ENCODE peak calls at places on chromosomes 7 and 10, in nine cellular contexts. One of them, this sample, is unnamed.
A peak's percentile ranks its signal among the peaks of the same experiment; 100 is the strongest.

GRCh38 chr7:126957443-126957842 is 295.3 kb downstream of the GRM8 start:
- DNase-seq in H4: no peak
- DNase-seq in right atrium auricular region: no peak
- DNase-seq in heart left ventricle: no peak
- DNase-seq in amniotic epithelial cell: no peak
- DNase-seq in AG09309: no peak
- DNase-seq in transverse colon: no peak
- DNase-seq in B cell: no peak
- DNase-seq in left lobe of liver: no peak
- DNase-seq in this sample: no peak

GRCh38 chr7:158366916-158367633 is 220.5 kb downstream of the PTPRN2 start:
- DNase-seq in right atrium auricular region: no peak
- DNase-seq in amniotic epithelial cell: no peak
- DNase-seq in H4: no peak
- DNase-seq in B cell: no peak
- DNase-seq in transverse colon: no peak
- DNase-seq in left lobe of liver: no peak
- DNase-seq in AG09309: no peak
- DNase-seq in heart left ventricle: no peak
- DNase-seq in this sample: no peak

GRCh38 chr7:22482476-22482875 is 17.5 kb downstream of the STEAP1B start:
- DNase-seq in B cell: no peak
- DNase-seq in AG09309: no peak
- DNase-seq in H4: no peak
- DNase-seq in left lobe of liver: no peak
- DNase-seq in amniotic epithelial cell: no peak
- DNase-seq in right atrium auricular region: no peak
- DNase-seq in heart left ventricle: no peak
- DNase-seq in transverse colon: no peak
- DNase-seq in this sample: no peak

GRCh38 chr10:77905086-77905735 is 21.3 kb downstream of the DLG5 start:
- DNase-seq in right atrium auricular region: no peak
- DNase-seq in B cell: no peak
- DNase-seq in transverse colon: no peak
- DNase-seq in AG09309: no peak
- DNase-seq in left lobe of liver: no peak
- DNase-seq in amniotic epithelial cell: no peak
- DNase-seq in heart left ventricle: no peak
- DNase-seq in H4: no peak
- DNase-seq in this sample: no peak

GRCh38 chr10:14477408-14477710 is 146.6 kb upstream of the FRMD4A start:
- DNase-seq in AG09309: no peak
- DNase-seq in H4: peak; percentile 19
- DNase-seq in amniotic epithelial cell: no peak
- DNase-seq in right atrium auricular region: no peak
- DNase-seq in B cell: no peak
- DNase-seq in heart left ventricle: no peak
- DNase-seq in left lobe of liver: no peak
- DNase-seq in transverse colon: no peak
- DNase-seq in this sample: no peak

GRCh38 chr7:102426268-102427031 is 6.9 kb upstream of the ORAI2 start:
- DNase-seq in right atrium auricular region: no peak
- DNase-seq in AG09309: no peak
- DNase-seq in left lobe of liver: no peak
- DNase-seq in H4: no peak
- DNase-seq in heart left ventricle: no peak
- DNase-seq in transverse colon: peak; percentile 72
- DNase-seq in B cell: peak; percentile 87
- DNase-seq in amniotic epithelial cell: no peak
- DNase-seq in this sample: peak; percentile 51

GRCh38 chr7:150594817-150595216 is 27.6 kb downstream of the GIMAP4 start:
- DNase-seq in right atrium auricular region: no peak
- DNase-seq in left lobe of liver: no peak
- DNase-seq in amniotic epithelial cell: no peak
- DNase-seq in heart left ventricle: no peak
- DNase-seq in H4: no peak
- DNase-seq in B cell: no peak
- DNase-seq in transverse colon: no peak
- DNase-seq in AG09309: no peak
- DNase-seq in this sample: no peak

GRCh38 chr10:88477343-88478085 is 105.6 kb downstream of the RNLS start:
- DNase-seq in amniotic epithelial cell: peak; percentile 40
- DNase-seq in H4: no peak
- DNase-seq in B cell: no peak
- DNase-seq in right atrium auricular region: no peak
- DNase-seq in left lobe of liver: no peak
- DNase-seq in heart left ventricle: no peak
- DNase-seq in AG09309: no peak
- DNase-seq in transverse colon: no peak
- DNase-seq in this sample: no peak

GRCh38 chr7:44761207-44762161 is 12.8 kb downstream of the ZMIZ2 start:
- DNase-seq in transverse colon: peak; percentile 89
- DNase-seq in AG09309: no peak
- DNase-seq in right atrium auricular region: no peak
- DNase-seq in H4: no peak
- DNase-seq in B cell: no peak
- DNase-seq in heart left ventricle: peak; percentile 69
- DNase-seq in amniotic epithelial cell: peak; percentile 56
- DNase-seq in left lobe of liver: no peak
- DNase-seq in this sample: peak; percentile 72

GRCh38 chr7:102837802-102838201 is 75.0 kb upstream of the LRRC17 start:
- DNase-seq in B cell: no peak
- DNase-seq in transverse colon: no peak
- DNase-seq in AG09309: no peak
- DNase-seq in right atrium auricular region: no peak
- DNase-seq in H4: no peak
- DNase-seq in heart left ventricle: no peak
- DNase-seq in amniotic epithelial cell: no peak
- DNase-seq in left lobe of liver: no peak
- DNase-seq in this sample: no peak

GRCh38 chr7:25389489-25390106 is 161.3 kb upstream of the NPVF start:
- DNase-seq in left lobe of liver: no peak
- DNase-seq in transverse colon: peak; percentile 13
- DNase-seq in right atrium auricular region: no peak
- DNase-seq in heart left ventricle: no peak
- DNase-seq in amniotic epithelial cell: peak; percentile 52
- DNase-seq in B cell: no peak
- DNase-seq in H4: peak; percentile 76
- DNase-seq in AG09309: no peak
- DNase-seq in this sample: no peak

GRCh38 chr7:87624628-87625027 is 3.6 kb upstream of the RUNDC3B start:
- DNase-seq in left lobe of liver: no peak
- DNase-seq in amniotic epithelial cell: no peak
- DNase-seq in right atrium auricular region: no peak
- DNase-seq in transverse colon: no peak
- DNase-seq in heart left ventricle: no peak
- DNase-seq in B cell: no peak
- DNase-seq in AG09309: no peak
- DNase-seq in H4: no peak
- DNase-seq in this sample: no peak

GRCh38 chr10:29104661-29105369 is 184.1 kb upstream of the LYZL1 start:
- DNase-seq in amniotic epithelial cell: no peak
- DNase-seq in left lobe of liver: no peak
- DNase-seq in transverse colon: peak; percentile 23
- DNase-seq in right atrium auricular region: no peak
- DNase-seq in H4: peak; percentile 7
- DNase-seq in AG09309: no peak
- DNase-seq in B cell: no peak
- DNase-seq in heart left ventricle: no peak
- DNase-seq in this sample: no peak

GRCh38 chr7:37379546-37379945 is 69.1 kb downstream of the ELMO1 start:
- DNase-seq in amniotic epithelial cell: no peak
- DNase-seq in AG09309: no peak
- DNase-seq in right atrium auricular region: no peak
- DNase-seq in left lobe of liver: no peak
- DNase-seq in transverse colon: no peak
- DNase-seq in heart left ventricle: no peak
- DNase-seq in H4: no peak
- DNase-seq in B cell: no peak
- DNase-seq in this sample: no peak

GRCh38 chr7:43572516-43573049 is 10.3 kb upstream of the STK17A start:
- DNase-seq in amniotic epithelial cell: peak; percentile 100
- DNase-seq in transverse colon: peak; percentile 25
- DNase-seq in left lobe of liver: no peak
- DNase-seq in right atrium auricular region: peak; percentile 69
- DNase-seq in H4: peak; percentile 100
- DNase-seq in B cell: no peak
- DNase-seq in heart left ventricle: peak; percentile 23
- DNase-seq in AG09309: peak; percentile 100
- DNase-seq in this sample: no peak

GRCh38 chr10:121002586-121003205 is 151.5 kb downstream of the WDR11 start:
- DNase-seq in left lobe of liver: no peak
- DNase-seq in amniotic epithelial cell: no peak
- DNase-seq in B cell: no peak
- DNase-seq in H4: no peak
- DNase-seq in right atrium auricular region: no peak
- DNase-seq in AG09309: no peak
- DNase-seq in transverse colon: peak; percentile 37
- DNase-seq in heart left ventricle: no peak
- DNase-seq in this sample: no peak

GRCh38 chr7:107180378-107180777 is 11.6 kb downstream of the HBP1 start:
- DNase-seq in AG09309: peak; percentile 23
- DNase-seq in B cell: peak; percentile 41
- DNase-seq in right atrium auricular region: no peak
- DNase-seq in heart left ventricle: no peak
- DNase-seq in left lobe of liver: no peak
- DNase-seq in transverse colon: peak; percentile 56
- DNase-seq in H4: peak; percentile 51
- DNase-seq in amniotic epithelial cell: peak; percentile 85
- DNase-seq in this sample: no peak

GRCh38 chr10:29160110-29160669 is 128.7 kb upstream of the LYZL1 start:
- DNase-seq in B cell: no peak
- DNase-seq in heart left ventricle: no peak
- DNase-seq in left lobe of liver: no peak
- DNase-seq in transverse colon: no peak
- DNase-seq in right atrium auricular region: no peak
- DNase-seq in amniotic epithelial cell: peak; percentile 85
- DNase-seq in AG09309: peak; percentile 52
- DNase-seq in H4: peak; percentile 80
- DNase-seq in this sample: no peak

GRCh38 chr7:38147005-38147404 is 31.0 kb upstream of the STARD3NL start:
- DNase-seq in B cell: no peak
- DNase-seq in H4: peak; percentile 43
- DNase-seq in AG09309: no peak
- DNase-seq in right atrium auricular region: no peak
- DNase-seq in left lobe of liver: no peak
- DNase-seq in transverse colon: no peak
- DNase-seq in heart left ventricle: no peak
- DNase-seq in amniotic epithelial cell: no peak
- DNase-seq in this sample: no peak

GRCh38 chr10:89481662-89482061 is 53.7 kb downstream of the SLC16A12 start:
- DNase-seq in left lobe of liver: no peak
- DNase-seq in heart left ventricle: no peak
- DNase-seq in AG09309: peak; percentile 82
- DNase-seq in transverse colon: no peak
- DNase-seq in amniotic epithelial cell: peak; percentile 99
- DNase-seq in B cell: no peak
- DNase-seq in right atrium auricular region: no peak
- DNase-seq in H4: peak; percentile 52
- DNase-seq in this sample: no peak

GRCh38 chr10:124293641-124294449 is 124.9 kb downstream of the OAT start:
- DNase-seq in transverse colon: no peak
- DNase-seq in H4: no peak
- DNase-seq in B cell: no peak
- DNase-seq in amniotic epithelial cell: no peak
- DNase-seq in heart left ventricle: no peak
- DNase-seq in right atrium auricular region: no peak
- DNase-seq in left lobe of liver: peak; percentile 40
- DNase-seq in AG09309: no peak
- DNase-seq in this sample: no peak

GRCh38 chr10:47158116-47159071 is 141.6 kb upstream of the GDF10 start:
- DNase-seq in amniotic epithelial cell: no peak
- DNase-seq in right atrium auricular region: peak; percentile 38
- DNase-seq in heart left ventricle: no peak
- DNase-seq in B cell: no peak
- DNase-seq in transverse colon: no peak
- DNase-seq in AG09309: no peak
- DNase-seq in H4: no peak
- DNase-seq in left lobe of liver: peak; percentile 31
- DNase-seq in this sample: no peak

GRCh38 chr10:71531485-71532446 is 135.0 kb downstream of the CDH23 start:
- DNase-seq in AG09309: no peak
- DNase-seq in left lobe of liver: no peak
- DNase-seq in H4: peak; percentile 19
- DNase-seq in heart left ventricle: no peak
- DNase-seq in right atrium auricular region: no peak
- DNase-seq in transverse colon: no peak
- DNase-seq in B cell: no peak
- DNase-seq in amniotic epithelial cell: peak; percentile 4
- DNase-seq in this sample: no peak

This sample was measured in Right ventricle myocardium superior.